ENCODE peak calls at places on chromosomes 13 and 19, in seven cellular contexts. One of them, this sample, is unnamed.

GRCh38 chr19:31257025-31257424 is 92.2 kb downstream of the TSHZ3 start:
- DNase-seq in adrenal gland: no peak
- DNase-seq in astrocyte of the spinal cord: no peak
- DNase-seq in colonic mucosa: no peak
- DNase-seq in AG09309: no peak
- DNase-seq in neural progenitor cell: no peak
- DNase-seq in SK-N-SH: no peak
- DNase-seq in this sample: no peak

GRCh38 chr13:21212138-21212775 is 35.8 kb downstream of the MRPL57 start:
- DNase-seq in adrenal gland: no peak
- DNase-seq in astrocyte of the spinal cord: no peak
- DNase-seq in colonic mucosa: no peak
- DNase-seq in AG09309: no peak
- DNase-seq in neural progenitor cell: no peak
- DNase-seq in SK-N-SH: no peak
- DNase-seq in this sample: no peak

GRCh38 chr19:33311326-33311682 is 9.0 kb upstream of the CEBPA start:
- DNase-seq in adrenal gland: no peak
- DNase-seq in astrocyte of the spinal cord: no peak
- DNase-seq in colonic mucosa: peak
- DNase-seq in AG09309: no peak
- DNase-seq in neural progenitor cell: no peak
- DNase-seq in SK-N-SH: no peak
- DNase-seq in this sample: no peak

GRCh38 chr19:30061557-30062330 is 119.7 kb downstream of the URI1 start:
- DNase-seq in adrenal gland: no peak
- DNase-seq in astrocyte of the spinal cord: no peak
- DNase-seq in colonic mucosa: no peak
- DNase-seq in AG09309: no peak
- DNase-seq in neural progenitor cell: no peak
- DNase-seq in SK-N-SH: peak
- DNase-seq in this sample: no peak

GRCh38 chr19:6273701-6274601 is 5.8 kb downstream of the MLLT1 start:
- DNase-seq in adrenal gland: peak
- DNase-seq in astrocyte of the spinal cord: peak
- DNase-seq in colonic mucosa: peak
- DNase-seq in AG09309: peak
- DNase-seq in neural progenitor cell: no peak
- DNase-seq in SK-N-SH: peak
- DNase-seq in this sample: peak

GRCh38 chr19:13629687-13630357 is 123.5 kb upstream of the CACNA1A start:
- DNase-seq in adrenal gland: no peak
- DNase-seq in astrocyte of the spinal cord: peak
- DNase-seq in colonic mucosa: no peak
- DNase-seq in AG09309: peak
- DNase-seq in neural progenitor cell: no peak
- DNase-seq in SK-N-SH: no peak
- DNase-seq in this sample: peak

GRCh38 chr13:39105110-39105509 is 66.9 kb downstream of the NHLRC3 start:
- DNase-seq in adrenal gland: peak
- DNase-seq in astrocyte of the spinal cord: peak
- DNase-seq in colonic mucosa: peak
- DNase-seq in AG09309: no peak
- DNase-seq in neural progenitor cell: no peak
- DNase-seq in SK-N-SH: peak
- DNase-seq in this sample: peak

GRCh38 chr13:84400711-84401110 is 518.4 kb upstream of the SLITRK1 start:
- DNase-seq in adrenal gland: no peak
- DNase-seq in astrocyte of the spinal cord: peak
- DNase-seq in colonic mucosa: no peak
- DNase-seq in AG09309: peak
- DNase-seq in neural progenitor cell: no peak
- DNase-seq in SK-N-SH: no peak
- DNase-seq in this sample: peak

GRCh38 chr13:46640843-46641242 is 87.9 kb downstream of the LRCH1 start:
- DNase-seq in adrenal gland: peak
- DNase-seq in astrocyte of the spinal cord: peak
- DNase-seq in colonic mucosa: no peak
- DNase-seq in AG09309: no peak
- DNase-seq in neural progenitor cell: no peak
- DNase-seq in SK-N-SH: no peak
- DNase-seq in this sample: peak

GRCh38 chr13:42720116-42720857 is 61.1 kb upstream of the FAM216B start:
- DNase-seq in adrenal gland: peak
- DNase-seq in astrocyte of the spinal cord: peak
- DNase-seq in colonic mucosa: peak
- DNase-seq in AG09309: peak
- DNase-seq in neural progenitor cell: no peak
- DNase-seq in SK-N-SH: no peak
- DNase-seq in this sample: peak

GRCh38 chr19:35429698-35430097 is 18.4 kb upstream of the FFAR2 start:
- DNase-seq in adrenal gland: no peak
- DNase-seq in astrocyte of the spinal cord: no peak
- DNase-seq in colonic mucosa: peak
- DNase-seq in AG09309: no peak
- DNase-seq in neural progenitor cell: no peak
- DNase-seq in SK-N-SH: no peak
- DNase-seq in this sample: no peak

GRCh38 chr19:6038634-6039405 is 60.9 kb upstream of the RANBP3 start:
- DNase-seq in adrenal gland: no peak
- DNase-seq in astrocyte of the spinal cord: no peak
- DNase-seq in colonic mucosa: no peak
- DNase-seq in AG09309: no peak
- DNase-seq in neural progenitor cell: no peak
- DNase-seq in SK-N-SH: no peak
- DNase-seq in this sample: peak

GRCh38 chr19:15419413-15420025 is 731 bp upstream of the AKAP8L start:
- DNase-seq in adrenal gland: peak
- DNase-seq in astrocyte of the spinal cord: no peak
- DNase-seq in colonic mucosa: no peak
- DNase-seq in AG09309: no peak
- DNase-seq in neural progenitor cell: no peak
- DNase-seq in SK-N-SH: no peak
- DNase-seq in this sample: no peak

GRCh38 chr19:15417699-15418098 is 1.1 kb downstream of the AKAP8L start:
- DNase-seq in adrenal gland: peak
- DNase-seq in astrocyte of the spinal cord: peak
- DNase-seq in colonic mucosa: no peak
- DNase-seq in AG09309: no peak
- DNase-seq in neural progenitor cell: no peak
- DNase-seq in SK-N-SH: no peak
- DNase-seq in this sample: peak

GRCh38 chr19:15418112-15418587 is 638 bp downstream of the AKAP8L start:
- DNase-seq in adrenal gland: no peak
- DNase-seq in astrocyte of the spinal cord: peak
- DNase-seq in colonic mucosa: peak
- DNase-seq in AG09309: no peak
- DNase-seq in neural progenitor cell: peak
- DNase-seq in SK-N-SH: peak
- DNase-seq in this sample: peak

GRCh38 chr19:15421136-15421535 is 2.3 kb upstream of the AKAP8L start:
- DNase-seq in adrenal gland: no peak
- DNase-seq in astrocyte of the spinal cord: no peak
- DNase-seq in colonic mucosa: no peak
- DNase-seq in AG09309: no peak
- DNase-seq in neural progenitor cell: no peak
- DNase-seq in SK-N-SH: no peak
- DNase-seq in this sample: no peak

DNA sequence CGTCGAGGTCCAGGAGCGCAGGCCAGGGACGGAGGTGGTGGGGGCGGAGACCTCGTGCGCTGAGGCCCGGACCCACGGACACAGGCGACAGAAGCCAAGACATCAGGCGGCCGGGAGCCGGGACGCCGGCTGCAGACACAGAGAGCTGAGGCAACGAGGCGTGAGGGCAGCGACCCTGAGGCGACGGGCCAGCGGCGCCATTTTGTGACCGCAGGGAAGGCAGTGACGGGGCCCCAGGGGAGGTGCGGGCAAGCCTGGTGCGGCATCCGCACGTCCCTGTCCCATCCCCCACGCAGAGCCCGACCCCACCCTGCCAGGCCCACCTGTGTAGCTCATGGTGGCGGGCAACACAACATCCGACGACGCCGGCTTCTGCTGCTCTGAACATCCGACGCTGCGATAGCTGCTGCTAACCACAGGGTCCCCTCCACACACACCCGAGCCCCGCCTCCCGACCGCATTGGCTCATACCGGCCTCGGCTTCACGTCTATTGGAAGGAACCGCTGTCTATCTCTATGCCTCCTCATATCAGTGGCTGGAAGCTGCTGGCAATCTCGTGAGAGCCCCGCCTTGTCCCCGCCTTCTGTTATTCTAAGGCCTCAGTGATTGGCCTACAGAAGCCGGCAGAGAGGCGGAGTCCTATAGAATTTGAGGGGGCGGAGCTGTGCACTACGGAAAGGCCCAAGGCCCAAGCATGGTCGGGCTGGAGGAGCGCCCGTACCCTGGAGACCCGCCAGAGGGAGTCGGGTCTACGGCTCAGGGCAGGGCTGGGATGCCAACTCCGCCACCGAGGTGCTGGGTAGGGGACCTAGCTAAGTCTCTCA is at the start of gene AKAP8L:
- DNase-seq in adrenal gland: peak
- DNase-seq in astrocyte of the spinal cord: peak
- DNase-seq in colonic mucosa: peak
- DNase-seq in AG09309: peak
- DNase-seq in neural progenitor cell: peak
- DNase-seq in SK-N-SH: peak
- DNase-seq in this sample: peak
- TF ChIP-seq CTCF in adrenal gland: peak
- TF ChIP-seq CTCF in astrocyte of the spinal cord: peak
- TF ChIP-seq CTCF in colonic mucosa: peak
- TF ChIP-seq CTCF in AG09309: peak
- TF ChIP-seq CTCF in neural progenitor cell: peak
- TF ChIP-seq CTCF in SK-N-SH: peak
- TF ChIP-seq CTCF in this sample: peak

GRCh38 chr13:101523154-101523669 is 70.7 kb downstream of the ITGBL1 start:
- DNase-seq in adrenal gland: no peak
- DNase-seq in astrocyte of the spinal cord: no peak
- DNase-seq in colonic mucosa: no peak
- DNase-seq in AG09309: no peak
- DNase-seq in neural progenitor cell: no peak
- DNase-seq in SK-N-SH: no peak
- DNase-seq in this sample: no peak
- H3K4me3 ChIP-seq in adrenal gland: no peak
- H3K4me3 ChIP-seq in astrocyte of the spinal cord: no peak
- H3K4me3 ChIP-seq in colonic mucosa: no peak
- H3K4me3 ChIP-seq in AG09309: no peak
- H3K4me3 ChIP-seq in neural progenitor cell: no peak
- H3K4me3 ChIP-seq in SK-N-SH: no peak
- H3K4me3 ChIP-seq in this sample: no peak

GRCh38 chr19:46842791-46843190 is 7.9 kb downstream of the AP2S1 start:
- DNase-seq in adrenal gland: no peak
- DNase-seq in astrocyte of the spinal cord: no peak
- DNase-seq in colonic mucosa: no peak
- DNase-seq in AG09309: no peak
- DNase-seq in neural progenitor cell: no peak
- DNase-seq in SK-N-SH: no peak
- DNase-seq in this sample: no peak

GRCh38 chr19:46841458-46842083 is 9.1 kb downstream of the AP2S1 start:
- DNase-seq in adrenal gland: peak
- DNase-seq in astrocyte of the spinal cord: peak
- DNase-seq in colonic mucosa: no peak
- DNase-seq in AG09309: no peak
- DNase-seq in neural progenitor cell: no peak
- DNase-seq in SK-N-SH: no peak
- DNase-seq in this sample: peak

GRCh38 chr19:46839752-46840151 is 10.9 kb downstream of the AP2S1 start:
- DNase-seq in adrenal gland: no peak
- DNase-seq in astrocyte of the spinal cord: no peak
- DNase-seq in colonic mucosa: peak
- DNase-seq in AG09309: no peak
- DNase-seq in neural progenitor cell: no peak
- DNase-seq in SK-N-SH: peak
- DNase-seq in this sample: no peak

GRCh38 chr19:46838160-46838559 is 12.5 kb downstream of the AP2S1 start:
- DNase-seq in adrenal gland: no peak
- DNase-seq in astrocyte of the spinal cord: no peak
- DNase-seq in colonic mucosa: no peak
- DNase-seq in AG09309: no peak
- DNase-seq in neural progenitor cell: no peak
- DNase-seq in SK-N-SH: peak
- DNase-seq in this sample: no peak

GRCh38 chr19:46840157-46840942 is 10.3 kb downstream of the AP2S1 start:
- DNase-seq in adrenal gland: peak
- DNase-seq in astrocyte of the spinal cord: peak
- DNase-seq in colonic mucosa: no peak
- DNase-seq in AG09309: no peak
- DNase-seq in neural progenitor cell: peak
- DNase-seq in SK-N-SH: peak
- DNase-seq in this sample: peak
- TF ChIP-seq CTCF in adrenal gland: peak
- TF ChIP-seq CTCF in astrocyte of the spinal cord: peak
- TF ChIP-seq CTCF in colonic mucosa: peak
- TF ChIP-seq CTCF in AG09309: peak
- TF ChIP-seq CTCF in neural progenitor cell: peak
- TF ChIP-seq CTCF in SK-N-SH: peak
- TF ChIP-seq CTCF in this sample: peak

GRCh38 chr19:7672522-7672921 is 3.7 kb downstream of the RETN start:
- DNase-seq in adrenal gland: no peak
- DNase-seq in astrocyte of the spinal cord: no peak
- DNase-seq in colonic mucosa: no peak
- DNase-seq in AG09309: no peak
- DNase-seq in neural progenitor cell: no peak
- DNase-seq in SK-N-SH: no peak
- DNase-seq in this sample: no peak
- H3K4me3 ChIP-seq in adrenal gland: no peak
- H3K4me3 ChIP-seq in astrocyte of the spinal cord: no peak
- H3K4me3 ChIP-seq in colonic mucosa: no peak
- H3K4me3 ChIP-seq in AG09309: no peak
- H3K4me3 ChIP-seq in neural progenitor cell: no peak
- H3K4me3 ChIP-seq in SK-N-SH: no peak
- H3K4me3 ChIP-seq in this sample: no peak